ENCODE peak calls at places on chromosomes 1 and 21, in four cellular contexts. V, N, J and Q are unnamed samples.

GRCh38 chr21:42010507-42011493 is 640 bp upstream of the ZBTB21 start:
- DNase-seq in V (peak), N (no peak), J (no peak), Q (no peak)

GRCh38 chr1:60088620-60089155 is 15.1 kb upstream of the C1orf87 start:
- DNase-seq in V (no peak), N (no peak), J (no peak), Q (no peak)

GRCh38 chr1:236311040-236311439 is 29.3 kb upstream of the ERO1B start:
- DNase-seq in V (no peak), N (no peak), J (no peak), Q (no peak)

GRCh38 chr1:47181955-47182680 is 7.7 kb downstream of the PDZK1IP1 start:
- DNase-seq in V (no peak), N (no peak), J (no peak), Q (no peak)

GRCh38 chr1:25703671-25704637 is 87.4 kb downstream of the MAN1C1 start:
- DNase-seq in V (no peak), N (peak), J (no peak), Q (peak)

GRCh38 chr1:111768625-111769024 is 12.9 kb downstream of the DDX20 start:
- DNase-seq in V (no peak), N (no peak), J (no peak), Q (no peak)

GRCh38 chr1:216804107-216804506 is 80.9 kb upstream of the ESRRG start:
- DNase-seq in V (no peak), N (peak), J (no peak), Q (peak)

GRCh38 chr21:35275776-35276175 is 226.7 kb upstream of the RUNX1 start:
- DNase-seq in V (no peak), N (no peak), J (no peak), Q (no peak)

GRCh38 chr1:116881879-116882520 is 27.7 kb upstream of the PTGFRN start:
- DNase-seq in V (peak), N (peak), J (peak), Q (peak)

GRCh38 chr1:58116284-58116683 is 430.2 kb downstream of the OMA1 start:
- DNase-seq in V (no peak), N (no peak), J (no peak), Q (no peak)

GRCh38 chr1:47771766-47772165 is 225.4 kb downstream of the TRABD2B start:
- DNase-seq in V (no peak), N (peak), J (no peak), Q (no peak)

GRCh38 chr1:217135987-217136894 is 413.0 kb upstream of the ESRRG start:
- DNase-seq in V (no peak), N (no peak), J (no peak), Q (no peak)

GRCh38 chr1:86155807-86156561 is 588 bp downstream of the COL24A1 start:
- DNase-seq in V (no peak), N (peak), J (no peak), Q (peak)

GRCh38 chr1:227437495-227438008 is 119.3 kb upstream of the CDC42BPA start:
- DNase-seq in V (no peak), N (no peak), J (peak), Q (no peak)

GRCh38 chr1:112762541-112763141 is 47.5 kb upstream of the PPM1J start:
- DNase-seq in V (no peak), N (no peak), J (no peak), Q (no peak)

GRCh38 chr1:19661721-19662228 is 2.9 kb upstream of the HTR6 start:
- DNase-seq in V (no peak), N (no peak), J (no peak), Q (no peak)

GRCh38 chr1:154453577-154454352 is 48.3 kb upstream of the TDRD10 start:
- DNase-seq in V (no peak), N (no peak), J (no peak), Q (no peak)

GRCh38 chr1:166165661-166166399 is 971 bp downstream of the FAM78B start:
- DNase-seq in V (no peak), N (no peak), J (no peak), Q (no peak)

GRCh38 chr1:113455374-113455773 is 65.1 kb downstream of the MAGI3 start:
- DNase-seq in V (no peak), N (no peak), J (no peak), Q (no peak)

GRCh38 chr1:33349778-33350610 is 29.1 kb upstream of the A3GALT2 start:
- DNase-seq in V (peak), N (peak), J (no peak), Q (peak)

GRCh38 chr1:27591622-27592021 is 12.3 kb downstream of the AHDC1 start:
- DNase-seq in V (no peak), N (no peak), J (no peak), Q (no peak)

GRCh38 chr1:74652711-74653131 is 20.9 kb downstream of the ERICH3 start:
- DNase-seq in V (peak), N (no peak), J (no peak), Q (no peak)

GRCh38 chr1:12203216-12204007 is 26.4 kb upstream of the VPS13D start:
- DNase-seq in V (no peak), N (no peak), J (no peak), Q (no peak)

GRCh38 chr1:156200062-156200461 is 6.2 kb downstream of the SLC25A44 start:
- DNase-seq in V (no peak), N (no peak), J (no peak), Q (no peak)

GRCh38 chr1:202076050-202076511 is 46.6 kb upstream of the GPR37L1 start:
- DNase-seq in V (no peak), N (no peak), J (no peak), Q (no peak)

GRCh38 chr1:160362168-160362941 is 4.5 kb upstream of the NHLH1 start:
- DNase-seq in V (no peak), N (no peak), J (no peak), Q (no peak)

GRCh38 chr1:109625601-109626560 is 6.2 kb downstream of the AMPD2 start:
- DNase-seq in V (no peak), N (no peak), J (no peak), Q (no peak)

GRCh38 chr1:109623601-109624161 is 4.0 kb downstream of the AMPD2 start:
- DNase-seq in V (peak), N (no peak), J (no peak), Q (no peak)

GRCh38 chr1:109624215-109625010 is 4.8 kb downstream of the AMPD2 start:
- DNase-seq in V (no peak), N (no peak), J (no peak), Q (no peak)

GRCh38 chr1:109626682-109627408 is 7.2 kb downstream of the AMPD2 start:
- DNase-seq in V (no peak), N (no peak), J (no peak), Q (no peak)

GRCh38 chr1:109625176-109625575 is 5.5 kb downstream of the AMPD2 start:
- DNase-seq in V (no peak), N (no peak), J (no peak), Q (no peak)
- H3K27ac ChIP-seq in V (no peak), N (no peak), J (no peak), Q (no peak)

GRCh38 chr1:241551759-241552638 is 19.8 kb downstream of the KMO start:
- DNase-seq in V (no peak), N (peak), J (no peak), Q (peak)

GRCh38 chr1:241553886-241554592 is 21.9 kb downstream of the KMO start:
- DNase-seq in V (no peak), N (no peak), J (no peak), Q (no peak)

GRCh38 chr1:241555526-241555925 is 23.3 kb downstream of the KMO start:
- DNase-seq in V (no peak), N (no peak), J (no peak), Q (no peak)

GRCh38 chr1:241560511-241561187 is 28.5 kb downstream of the KMO start:
- DNase-seq in V (no peak), N (no peak), J (no peak), Q (no peak)

DNA sequence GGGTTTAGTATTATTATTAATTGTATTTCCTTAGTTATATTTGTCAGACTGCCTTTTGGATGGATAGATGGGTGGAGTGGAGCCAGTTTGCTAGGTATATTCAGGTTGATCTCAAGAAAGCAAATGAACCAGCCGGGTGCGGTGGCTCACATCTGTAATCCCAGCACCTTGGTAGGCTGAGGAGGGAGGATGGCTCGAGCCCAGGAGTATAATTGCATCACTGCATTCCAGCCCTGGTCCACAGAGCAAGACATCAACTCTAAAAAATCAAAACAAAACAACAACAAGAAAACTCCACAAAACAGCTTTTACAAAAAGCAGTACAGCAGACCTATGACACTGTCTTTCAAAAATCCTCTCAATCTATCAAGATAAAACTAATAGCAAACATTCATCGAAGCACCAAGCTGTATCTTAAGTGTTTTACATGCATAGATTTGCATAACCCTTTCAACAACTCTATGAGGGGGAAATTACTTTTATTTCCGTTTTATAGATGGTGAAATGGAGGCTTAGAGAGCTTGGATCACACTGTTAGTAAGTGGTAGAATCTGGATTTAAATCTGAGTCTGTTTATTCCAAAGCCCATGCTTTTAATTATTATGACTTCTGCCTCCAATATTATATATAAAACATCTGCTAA is 25.5 kb downstream of the KMO start:
- DNase-seq in V (no peak), N (no peak), J (no peak), Q (no peak)
- H3K27ac ChIP-seq in V (no peak), N (no peak), J (no peak), Q (no peak)

GRCh38 chr1:205582471-205583291 is 49.1 kb downstream of the ELK4 start:
- DNase-seq in V (no peak), N (no peak), J (no peak), Q (no peak)
- H3K27ac ChIP-seq in V (peak), N (peak), J (no peak), Q (peak)

DNA sequence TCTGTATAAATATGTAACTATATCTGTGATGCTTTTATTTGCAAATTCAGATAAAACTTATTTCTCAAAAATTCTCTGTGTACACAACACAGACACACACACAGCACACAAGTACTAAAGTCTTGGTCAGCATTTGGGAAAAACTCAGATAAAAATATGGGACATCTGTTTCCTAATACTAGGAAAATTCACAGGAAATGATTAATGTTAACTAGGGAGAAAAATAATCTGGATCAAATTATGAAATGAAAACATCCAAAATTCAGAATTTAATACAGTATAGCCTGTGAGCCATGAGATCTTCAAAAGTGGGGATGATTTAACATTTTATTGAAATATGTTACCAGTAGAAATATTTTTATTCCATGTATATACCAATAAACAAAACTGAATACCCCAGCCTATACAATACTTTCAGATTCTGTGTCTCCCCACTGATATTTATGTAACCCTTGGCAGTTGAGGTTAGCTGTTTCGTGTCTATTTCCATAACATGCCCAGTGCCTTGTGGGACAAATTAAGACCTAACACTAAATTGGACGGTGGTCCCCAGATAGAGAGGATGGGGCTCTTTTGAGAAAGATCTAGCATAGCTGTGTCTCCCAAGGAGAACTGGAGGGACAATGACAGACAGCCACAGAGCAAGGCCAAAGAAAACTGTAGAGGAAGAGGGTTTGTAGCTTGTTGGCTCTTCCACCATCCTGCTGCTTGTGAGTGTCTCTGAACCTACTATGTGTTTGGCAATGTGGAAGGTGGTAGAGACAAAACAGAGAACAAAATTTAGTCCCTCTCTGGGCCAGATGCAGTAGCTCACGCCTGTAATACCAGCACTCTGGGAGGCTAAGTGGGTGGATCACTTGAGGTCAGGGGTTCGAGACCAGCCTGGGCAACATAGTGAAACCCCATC is 47.2 kb downstream of the GNG12 start:
- DNase-seq in V (no peak), N (no peak), J (no peak), Q (no peak)
- H3K27ac ChIP-seq in V (peak), N (no peak), J (no peak), Q (peak)